ENCODE peak calls at places on chromosomes 16 and 17, in nine cellular contexts. One of them, this sample, is unnamed.
A peak's percentile ranks its signal among the peaks of the same experiment; 100 is the strongest.

GRCh38 chr16:54077412-54077821 is 209.2 kb downstream of the IRX3 start:
- DNase-seq in EL: peak; percentile 76
- DNase-seq in EH: peak; percentile 65
- DNase-seq in stimulated activated CD4-positive, alpha-beta T cell treated with anti-CD3 and anti-CD28 coated beads, Interleukin-15, amount 100 ng/mL, for 1 hour: no peak
- DNase-seq in IMR-90: peak; percentile 81
- DNase-seq in NCI-H1694: no peak
- DNase-seq in iris pigment epithelial cell: peak; percentile 83
- DNase-seq in T-helper 2 cell: no peak
- DNase-seq in nucleus accumbens: no peak
- DNase-seq in this sample: peak; percentile 68

GRCh38 chr17:35254107-35254802 is 11.4 kb downstream of the SLFN5 start:
- DNase-seq in NCI-H1694: no peak
- DNase-seq in EH: peak; percentile 98
- DNase-seq in iris pigment epithelial cell: peak; percentile 96
- DNase-seq in stimulated activated CD4-positive, alpha-beta T cell treated with anti-CD3 and anti-CD28 coated beads, Interleukin-15, amount 100 ng/mL, for 1 hour: no peak
- DNase-seq in IMR-90: peak; percentile 97
- DNase-seq in nucleus accumbens: no peak
- DNase-seq in EL: peak; percentile 98
- DNase-seq in T-helper 2 cell: no peak
- DNase-seq in this sample: peak; percentile 98

GRCh38 chr16:2296662-2297505 is 29.0 kb upstream of the RNPS1 start:
- DNase-seq in T-helper 2 cell: no peak
- DNase-seq in IMR-90: no peak
- DNase-seq in nucleus accumbens: no peak
- DNase-seq in EL: peak; percentile 44
- DNase-seq in EH: peak; percentile 54
- DNase-seq in iris pigment epithelial cell: peak; percentile 30
- DNase-seq in stimulated activated CD4-positive, alpha-beta T cell treated with anti-CD3 and anti-CD28 coated beads, Interleukin-15, amount 100 ng/mL, for 1 hour: no peak
- DNase-seq in NCI-H1694: no peak
- DNase-seq in this sample: peak; percentile 59

GRCh38 chr17:81635973-81636504 is 873 bp downstream of the NPLOC4 start:
- DNase-seq in EH: no peak
- DNase-seq in NCI-H1694: no peak
- DNase-seq in stimulated activated CD4-positive, alpha-beta T cell treated with anti-CD3 and anti-CD28 coated beads, Interleukin-15, amount 100 ng/mL, for 1 hour: no peak
- DNase-seq in EL: no peak
- DNase-seq in IMR-90: peak; percentile 60
- DNase-seq in iris pigment epithelial cell: peak; percentile 70
- DNase-seq in T-helper 2 cell: no peak
- DNase-seq in nucleus accumbens: no peak
- DNase-seq in this sample: peak; percentile 55

GRCh38 chr17:80942360-80943345 is 49.0 kb upstream of the CHMP6 start:
- DNase-seq in IMR-90: peak; percentile 82
- DNase-seq in nucleus accumbens: peak; percentile 43
- DNase-seq in NCI-H1694: no peak
- DNase-seq in EH: peak; percentile 88
- DNase-seq in iris pigment epithelial cell: peak; percentile 74
- DNase-seq in stimulated activated CD4-positive, alpha-beta T cell treated with anti-CD3 and anti-CD28 coated beads, Interleukin-15, amount 100 ng/mL, for 1 hour: no peak
- DNase-seq in T-helper 2 cell: no peak
- DNase-seq in EL: peak; percentile 19
- DNase-seq in this sample: peak; percentile 65

GRCh38 chr16:48117217-48118105 is 38.3 kb downstream of the ABCC12 start:
- DNase-seq in EL: peak; percentile 44
- DNase-seq in T-helper 2 cell: peak; percentile 37
- DNase-seq in stimulated activated CD4-positive, alpha-beta T cell treated with anti-CD3 and anti-CD28 coated beads, Interleukin-15, amount 100 ng/mL, for 1 hour: no peak
- DNase-seq in nucleus accumbens: peak; percentile 28
- DNase-seq in EH: peak; percentile 42
- DNase-seq in iris pigment epithelial cell: peak; percentile 49
- DNase-seq in NCI-H1694: peak; percentile 50
- DNase-seq in IMR-90: no peak
- DNase-seq in this sample: peak; percentile 61

GRCh38 chr17:57751348-57751970 is 6.4 kb upstream of the CCDC182 start:
- DNase-seq in IMR-90: no peak
- DNase-seq in iris pigment epithelial cell: peak; percentile 3
- DNase-seq in EL: no peak
- DNase-seq in NCI-H1694: no peak
- DNase-seq in T-helper 2 cell: no peak
- DNase-seq in EH: no peak
- DNase-seq in stimulated activated CD4-positive, alpha-beta T cell treated with anti-CD3 and anti-CD28 coated beads, Interleukin-15, amount 100 ng/mL, for 1 hour: no peak
- DNase-seq in nucleus accumbens: no peak
- DNase-seq in this sample: peak; percentile 30

GRCh38 chr16:77657016-77657415 is 65.3 kb upstream of the NUDT7 start:
- DNase-seq in iris pigment epithelial cell: peak; percentile 68
- DNase-seq in nucleus accumbens: no peak
- DNase-seq in IMR-90: peak; percentile 13
- DNase-seq in EH: no peak
- DNase-seq in NCI-H1694: no peak
- DNase-seq in EL: no peak
- DNase-seq in stimulated activated CD4-positive, alpha-beta T cell treated with anti-CD3 and anti-CD28 coated beads, Interleukin-15, amount 100 ng/mL, for 1 hour: no peak
- DNase-seq in T-helper 2 cell: no peak
- DNase-seq in this sample: no peak